ENCODE peak calls at places on chromosomes 7 and 10, in eight cellular contexts. P is cardiac fibroblast, J is stromal cell of bone marrow, K is posterior cingulate gyrus, Q is WTC11, C is fibroblast of mammary gland, L is SW 1271, T is IMR-90. F is an unnamed sample.

GRCh38 chr7:155750255-155751125 is 61.8 kb downstream of the SHH start:
- DNase-seq in J (no peak), C (no peak), K (no peak), Q (no peak), P (no peak), T (no peak), L (no peak), F (no peak)

GRCh38 chr10:123821136-123821535 is 70.5 kb downstream of the CPXM2 start:
- DNase-seq in L (no peak), C (no peak), K (no peak), J (no peak), P (no peak), T (no peak), Q (no peak), F (no peak)

GRCh38 chr7:79982151-79982770 is 152.4 kb upstream of the GNAI1 start:
- DNase-seq in Q (no peak), P (peak; percentile 70), T (peak; percentile 84), L (no peak), J (no peak), C (peak; percentile 52), K (no peak), F (no peak)

GRCh38 chr7:99403764-99404163 is 4.6 kb downstream of the PDAP1 start:
- DNase-seq in K (no peak), Q (no peak), P (no peak), J (no peak), L (no peak), T (no peak), C (no peak), F (no peak)

GRCh38 chr7:4151926-4152549 is 530.1 kb upstream of the FOXK1 start:
- DNase-seq in P (no peak), C (no peak), Q (no peak), K (no peak), J (no peak), L (no peak), T (no peak), F (no peak)

GRCh38 chr7:14351167-14351566 is 361.7 kb upstream of the ETV1 start:
- DNase-seq in J (peak; percentile 53), Q (peak; percentile 22), L (no peak), K (no peak), T (no peak), C (no peak), P (no peak), F (no peak)

GRCh38 chr7:80428161-80429054 is 83.5 kb downstream of the GNAT3 start:
- DNase-seq in J (peak; percentile 60), T (peak; percentile 79), C (peak; percentile 78), P (peak; percentile 87), K (no peak), L (no peak), Q (peak; percentile 12), F (peak; percentile 45)

GRCh38 chr7:139657749-139658148 is 120.0 kb downstream of the HIPK2 start:
- DNase-seq in J (no peak), C (no peak), K (no peak), Q (no peak), L (no peak), T (no peak), P (no peak), F (no peak)

GRCh38 chr7:5774136-5774535 is 7.3 kb downstream of the RNF216 start:
- DNase-seq in K (no peak), C (no peak), P (no peak), T (no peak), L (no peak), J (no peak), Q (no peak), F (no peak)

GRCh38 chr10:72466018-72466417 is 111.3 kb upstream of the DNAJB12 start:
- DNase-seq in T (peak; percentile 62), P (peak; percentile 47), C (peak; percentile 7), L (no peak), K (no peak), Q (no peak), J (no peak), F (no peak)

GRCh38 chr7:30650455-30650854 is 31.8 kb downstream of the CRHR2 start:
- DNase-seq in P (no peak), J (no peak), T (no peak), L (no peak), C (no peak), K (no peak), Q (no peak), F (no peak)

GRCh38 chr7:26022578-26022977 is 129.4 kb upstream of the NFE2L3 start:
- DNase-seq in K (no peak), P (no peak), Q (peak; percentile 12), L (no peak), T (no peak), C (no peak), J (no peak), F (no peak)

GRCh38 chr7:74134117-74134539 is 40.0 kb upstream of the EIF4H start:
- DNase-seq in K (no peak), J (no peak), C (no peak), Q (no peak), P (peak; percentile 38), T (no peak), L (no peak), F (no peak)

GRCh38 chr10:78717200-78717599 is 351.6 kb upstream of the ZMIZ1 start:
- DNase-seq in J (peak; percentile 69), K (no peak), C (peak; percentile 38), P (peak; percentile 22), T (peak; percentile 73), L (no peak), Q (no peak), F (no peak)

GRCh38 chr10:111968624-111969023 is 214.9 kb downstream of the GPAM start:
- DNase-seq in C (peak; percentile 89), Q (no peak), T (no peak), L (no peak), P (peak; percentile 82), K (no peak), J (peak; percentile 5), F (no peak)

GRCh38 chr7:76364198-76364584 is 5.4 kb upstream of the YWHAG start:
- DNase-seq in L (no peak), T (peak; percentile 68), K (no peak), J (no peak), C (peak; percentile 88), P (peak; percentile 84), Q (no peak), F (no peak)

GRCh38 chr7:100465702-100466311 is 1.7 kb upstream of the SPACDR start:
- DNase-seq in Q (peak; percentile 65), K (peak; percentile 77), J (peak; percentile 68), L (no peak), P (peak; percentile 74), T (peak; percentile 71), C (peak; percentile 70), F (peak; percentile 86)

GRCh38 chr7:6533893-6534804 is 17.1 kb downstream of the GRID2IP start:
- DNase-seq in K (no peak), J (no peak), C (no peak), L (no peak), P (no peak), Q (no peak), T (no peak), F (no peak)

GRCh38 chr7:88452648-88453047 is 146.0 kb upstream of the STEAP4 start:
- DNase-seq in C (no peak), K (no peak), L (no peak), P (no peak), J (no peak), T (no peak), Q (no peak), F (no peak)

GRCh38 chr10:117162093-117163021 is 24.3 kb upstream of the VAX1 start:
- DNase-seq in K (no peak), P (no peak), J (no peak), C (no peak), L (no peak), T (no peak), Q (peak; percentile 80), F (no peak)

GRCh38 chr7:29871787-29872398 is 65.6 kb downstream of the WIPF3 start:
- DNase-seq in J (peak; percentile 34), C (peak; percentile 67), Q (no peak), P (peak; percentile 86), T (peak; percentile 41), K (no peak), L (no peak), F (no peak)

GRCh38 chr10:68628576-68629127 is 68.5 kb downstream of the TET1 start:
- DNase-seq in L (no peak), C (no peak), Q (no peak), T (peak; percentile 34), P (peak; percentile 18), J (no peak), K (no peak), F (no peak)

GRCh38 chr10:122307669-122308486 is 36.8 kb downstream of the BTBD16 start:
- DNase-seq in J (peak; percentile 98), K (peak; percentile 26), P (peak; percentile 97), T (peak; percentile 91), Q (no peak), C (peak; percentile 98), L (peak; percentile 33), F (no peak)

GRCh38 chr10:54985732-54986131 is 184.7 kb upstream of the PCDH15 start:
- DNase-seq in C (peak; percentile 17), P (peak; percentile 1), L (no peak), K (no peak), T (no peak), Q (no peak), J (no peak), F (peak; percentile 35)

GRCh38 chr10:75399461-75400162 is 2.0 kb downstream of the ZNF503 start:
- DNase-seq in J (no peak), Q (peak; percentile 81), T (peak; percentile 69), C (peak; percentile 72), P (peak; percentile 86), L (no peak), K (peak; percentile 69), F (peak; percentile 67)

GRCh38 chr10:34528320-34528719 is 286.8 kb downstream of the PARD3 start:
- DNase-seq in P (peak; percentile 97), L (peak; percentile 86), J (peak; percentile 61), Q (peak; percentile 27), T (peak; percentile 93), K (no peak), C (peak; percentile 92), F (no peak)

GRCh38 chr10:123908379-123908778 is 16.8 kb upstream of the CPXM2 start:
- DNase-seq in J (no peak), L (no peak), K (no peak), Q (no peak), P (no peak), T (no peak), C (no peak), F (no peak)

GRCh38 chr10:118827466-118828155 is 72.8 kb upstream of the CACUL1 start:
- DNase-seq in P (no peak), L (no peak), K (no peak), C (no peak), Q (no peak), J (no peak), T (no peak), F (no peak)

GRCh38 chr10:52965489-52965888 is 192.9 kb upstream of the MBL2 start:
- DNase-seq in P (no peak), L (no peak), J (no peak), Q (no peak), T (no peak), K (no peak), C (no peak), F (no peak)

GRCh38 chr7:18495412-18496335 is at the start of gene HDAC9:
- DNase-seq in C (peak; percentile 50), Q (peak; percentile 32), L (no peak), T (peak; percentile 48), J (no peak), P (peak; percentile 75), K (peak; percentile 60), F (no peak)